ENCODE peak calls at places on chromosomes 11 and 22, in seven cellular contexts. N is SK-N-SH, O is H1, V is GM12878, E is K562, M is HCT116, C is HepG2. B is an unnamed sample.

GRCh38 chr11:57596266-57596885 is 1.1 kb upstream of the SERPING1 start:
- DNase-seq in V (no peak), C (no peak), O (no peak), E (no peak), N (no peak), M (no peak), B (no peak)

GRCh38 chr22:27094633-27095308 is 437.4 kb downstream of the MIAT start:
- DNase-seq in C (no peak), E (no peak), V (no peak), N (no peak), M (no peak), O (no peak), B (no peak)

GRCh38 chr22:25908212-25908611 is 166.2 kb downstream of the MYO18B start:
- DNase-seq in C (no peak), O (no peak), M (no peak), V (no peak), N (no peak), E (no peak), B (no peak)

GRCh38 chr11:10474551-10474950 is 19.5 kb downstream of the AMPD3 start:
- DNase-seq in C (no peak), N (no peak), E (no peak), M (no peak), V (no peak), O (no peak), B (no peak)

GRCh38 chr11:96311120-96311568 is 31.9 kb downstream of the MAML2 start:
- DNase-seq in N (no peak), E (no peak), M (no peak), V (no peak), O (no peak), C (no peak), B (no peak)

GRCh38 chr22:22184277-22184807 is 60.2 kb upstream of the VPREB1 start:
- DNase-seq in E (no peak), N (no peak), O (no peak), C (no peak), M (no peak), V (no peak), B (no peak)

GRCh38 chr11:86463955-86464354 is 89.3 kb downstream of the CCDC81 start:
- DNase-seq in E (no peak), O (no peak), M (no peak), N (no peak), C (no peak), V (no peak), B (no peak)

GRCh38 chr11:38460901-38461300 is 1862.9 kb upstream of the RAG2 start:
- DNase-seq in O (no peak), E (no peak), M (no peak), C (no peak), V (no peak), N (no peak), B (peak; percentile 63)

GRCh38 chr22:28594784-28595324 is 84.8 kb downstream of the TTC28 start:
- DNase-seq in E (peak; percentile 14), V (no peak), N (peak; percentile 60), M (peak; percentile 35), C (peak; percentile 54), O (no peak), B (peak; percentile 66)

GRCh38 chr22:29122041-29122440 is 49.2 kb downstream of the KREMEN1 start:
- DNase-seq in N (no peak), M (no peak), V (no peak), O (no peak), C (no peak), E (no peak), B (no peak)

GRCh38 chr11:61392991-61393595 is 706 bp downstream of the TMEM216 start:
- DNase-seq in C (no peak), O (no peak), V (no peak), E (no peak), M (no peak), N (peak; percentile 52), B (no peak)

GRCh38 chr22:40588726-40589125 is 47.8 kb downstream of the MRTFA start:
- DNase-seq in O (no peak), M (no peak), E (no peak), V (no peak), N (no peak), C (peak; percentile 94), B (peak; percentile 31)

GRCh38 chr11:83194284-83195175 is 1.0 kb downstream of the ANKRD42 start:
- DNase-seq in C (peak; percentile 38), N (peak; percentile 52), E (peak; percentile 36), O (peak; percentile 57), M (no peak), V (no peak), B (peak; percentile 33)

DNA sequence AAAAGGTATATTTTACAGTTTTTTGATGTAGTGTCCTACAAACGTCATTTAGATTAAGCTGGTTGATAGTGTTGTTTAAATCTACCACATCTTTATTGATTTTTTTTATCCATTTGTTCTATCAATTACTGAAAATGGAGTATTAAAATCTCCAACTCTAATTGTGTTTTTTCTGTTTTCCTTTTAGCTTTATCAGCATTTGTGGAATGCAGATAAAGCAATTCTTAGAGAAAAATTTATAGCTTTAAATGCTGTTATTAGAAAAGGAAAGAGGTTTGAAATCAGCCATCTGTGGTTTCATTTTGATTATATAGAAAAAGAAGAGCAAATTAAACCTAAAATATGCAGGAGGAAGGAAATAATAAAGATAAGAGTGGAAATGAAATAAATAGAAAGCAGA is 39.4 kb upstream of the CBX6 start:
- DNase-seq in E (no peak), O (no peak), V (no peak), N (no peak), M (no peak), C (no peak), B (no peak)
- TF ChIP-seq JUND in E (no peak), O (no peak), V (no peak), N (no peak), M (no peak), C (no peak), B (no peak)

GRCh38 chr11:3022982-3023381 is 30.9 kb upstream of the NAP1L4 start:
- DNase-seq in E (no peak), O (no peak), V (no peak), M (no peak), C (no peak), N (no peak), B (no peak)
- TF ChIP-seq JUND in E (no peak), O (no peak), V (no peak), M (no peak), C (no peak), N (no peak), B (no peak)

GRCh38 chr22:19870153-19871022 is 15.7 kb upstream of the GNB1L start:
- DNase-seq in O (peak; percentile 42), E (no peak), V (no peak), M (no peak), C (peak; percentile 31), N (no peak), B (no peak)

GRCh38 chr22:19869497-19870152 is 15.0 kb upstream of the GNB1L start:
- DNase-seq in O (peak; percentile 45), C (no peak), N (no peak), E (no peak), V (no peak), M (no peak), B (no peak)

GRCh38 chr22:19867617-19868016 is 12.9 kb upstream of the GNB1L start:
- DNase-seq in C (no peak), E (no peak), O (no peak), M (no peak), N (no peak), V (no peak), B (no peak)

GRCh38 chr22:19868333-19868732 is 13.7 kb upstream of the GNB1L start:
- DNase-seq in M (no peak), V (no peak), N (no peak), O (no peak), C (no peak), E (no peak), B (no peak)

DNA sequence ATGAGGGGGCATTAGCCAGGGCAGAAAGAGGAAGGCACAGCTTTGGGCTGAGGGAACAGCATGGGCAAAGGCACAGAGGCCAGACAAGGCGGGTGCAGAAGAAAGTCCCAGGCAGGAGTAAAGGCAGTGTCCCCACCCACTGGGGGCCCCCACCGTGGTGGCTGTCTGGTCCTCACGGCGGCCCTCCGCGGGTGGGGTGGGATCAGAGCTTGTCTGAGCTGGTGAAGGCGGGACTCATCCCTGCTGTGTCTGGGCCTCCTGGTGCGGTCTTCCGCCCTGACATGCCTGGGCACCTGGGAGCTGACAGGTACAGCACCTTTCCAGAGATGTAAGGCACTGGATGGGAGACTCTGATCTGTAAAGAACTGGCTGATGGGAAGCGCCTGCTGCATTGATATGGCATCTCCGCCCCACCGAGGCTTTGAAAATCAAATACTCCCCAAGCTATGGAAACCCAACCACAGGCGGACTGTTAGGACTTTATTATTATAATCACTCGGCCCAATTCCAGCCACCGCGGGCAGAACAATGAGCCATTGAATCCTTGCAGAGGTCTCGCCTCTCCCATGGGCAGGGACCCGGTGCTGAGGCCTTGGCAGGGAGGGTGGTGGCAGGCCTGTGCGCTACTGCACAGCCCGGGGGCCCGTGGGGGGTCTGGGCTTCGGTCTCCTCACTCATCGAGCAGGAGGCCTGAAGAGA is 14.2 kb upstream of the GNB1L start:
- DNase-seq in E (no peak), M (no peak), N (no peak), O (peak; percentile 49), C (no peak), V (no peak), B (no peak)
- TF ChIP-seq JUND in E (no peak), M (no peak), N (no peak), O (no peak), C (no peak), V (no peak), B (no peak)

GRCh38 chr11:413120-414081 is 1.4 kb downstream of the SIGIRR start:
- DNase-seq in O (peak; percentile 45), N (no peak), M (no peak), C (no peak), V (no peak), E (no peak), B (no peak)
- TF ChIP-seq JUND in O (no peak), N (no peak), M (no peak), C (no peak), V (no peak), E (no peak), B (no peak)